ENCODE peak calls at places on chromosome 13, in six cellular contexts. One of them, this sample, is unnamed.

GRCh38 chr13:43831088-43831487 is 44.3 kb upstream of the ENOX1 start:
- DNase-seq in A549: no peak
- DNase-seq in HepG2: no peak
- DNase-seq in K562: no peak
- DNase-seq in SK-N-SH: no peak
- DNase-seq in GM12878: no peak
- DNase-seq in this sample: peak; percentile 61

GRCh38 chr13:106357198-106357597 is 178.3 kb downstream of the EFNB2 start:
- DNase-seq in HepG2: no peak
- DNase-seq in A549: no peak
- DNase-seq in K562: no peak
- DNase-seq in GM12878: no peak
- DNase-seq in SK-N-SH: no peak
- DNase-seq in this sample: peak; percentile 23

GRCh38 chr13:99007414-99007986 is 29.6 kb upstream of the DOCK9 start:
- DNase-seq in SK-N-SH: no peak
- DNase-seq in A549: no peak
- DNase-seq in GM12878: no peak
- DNase-seq in HepG2: no peak
- DNase-seq in K562: no peak
- DNase-seq in this sample: no peak

GRCh38 chr13:105969761-105970160 is 565.7 kb downstream of the EFNB2 start:
- DNase-seq in A549: no peak
- DNase-seq in HepG2: no peak
- DNase-seq in K562: no peak
- DNase-seq in SK-N-SH: no peak
- DNase-seq in GM12878: no peak
- DNase-seq in this sample: no peak

GRCh38 chr13:76225815-76226489 is 589.8 kb downstream of the LMO7 start:
- DNase-seq in A549: no peak
- DNase-seq in GM12878: no peak
- DNase-seq in K562: no peak
- DNase-seq in SK-N-SH: no peak
- DNase-seq in HepG2: no peak
- DNase-seq in this sample: peak; percentile 90

GRCh38 chr13:75318138-75318833 is 163.7 kb downstream of the TBC1D4 start:
- DNase-seq in GM12878: no peak
- DNase-seq in K562: no peak
- DNase-seq in SK-N-SH: no peak
- DNase-seq in A549: no peak
- DNase-seq in HepG2: no peak
- DNase-seq in this sample: no peak

GRCh38 chr13:46182491-46182877 is 507 bp upstream of the LCP1 start:
- DNase-seq in GM12878: no peak
- DNase-seq in SK-N-SH: no peak
- DNase-seq in K562: no peak
- DNase-seq in A549: no peak
- DNase-seq in HepG2: no peak
- DNase-seq in this sample: no peak

GRCh38 chr13:32124743-32125142 is 93.2 kb downstream of the FRY start:
- DNase-seq in A549: no peak
- DNase-seq in GM12878: no peak
- DNase-seq in K562: no peak
- DNase-seq in SK-N-SH: no peak
- DNase-seq in HepG2: no peak
- DNase-seq in this sample: no peak

GRCh38 chr13:38883783-38884182 is 106.8 kb downstream of the STOML3 start:
- DNase-seq in A549: no peak
- DNase-seq in HepG2: no peak
- DNase-seq in SK-N-SH: no peak
- DNase-seq in GM12878: no peak
- DNase-seq in K562: no peak
- DNase-seq in this sample: no peak

GRCh38 chr13:37914781-37915391 is 45.3 kb upstream of the TRPC4 start:
- DNase-seq in K562: no peak
- DNase-seq in HepG2: no peak
- DNase-seq in GM12878: no peak
- DNase-seq in A549: no peak
- DNase-seq in SK-N-SH: no peak
- DNase-seq in this sample: peak; percentile 11

GRCh38 chr13:68551701-68552522 is 1321.8 kb upstream of the PCDH9 start:
- DNase-seq in A549: no peak
- DNase-seq in HepG2: no peak
- DNase-seq in GM12878: no peak
- DNase-seq in K562: no peak
- DNase-seq in SK-N-SH: no peak
- DNase-seq in this sample: no peak

GRCh38 chr13:95243207-95243606 is 58.0 kb downstream of the ABCC4 start:
- DNase-seq in K562: peak; percentile 71
- DNase-seq in SK-N-SH: no peak
- DNase-seq in A549: no peak
- DNase-seq in GM12878: no peak
- DNase-seq in HepG2: no peak
- DNase-seq in this sample: no peak

GRCh38 chr13:112445411-112446271 is 69.5 kb downstream of the SPACA7 start:
- DNase-seq in A549: no peak
- DNase-seq in SK-N-SH: peak; percentile 47
- DNase-seq in HepG2: no peak
- DNase-seq in GM12878: no peak
- DNase-seq in K562: no peak
- DNase-seq in this sample: no peak

GRCh38 chr13:52784591-52785340 is 45.1 kb upstream of the CNMD start:
- DNase-seq in SK-N-SH: no peak
- DNase-seq in HepG2: no peak
- DNase-seq in A549: no peak
- DNase-seq in GM12878: no peak
- DNase-seq in K562: no peak
- DNase-seq in this sample: no peak

GRCh38 chr13:88601949-88602348 is 930.8 kb downstream of the SLITRK5 start:
- DNase-seq in SK-N-SH: no peak
- DNase-seq in GM12878: no peak
- DNase-seq in K562: no peak
- DNase-seq in HepG2: no peak
- DNase-seq in A549: no peak
- DNase-seq in this sample: no peak

GRCh38 chr13:77859450-77859849 is 59.2 kb downstream of the EDNRB start:
- DNase-seq in SK-N-SH: no peak
- DNase-seq in GM12878: no peak
- DNase-seq in A549: no peak
- DNase-seq in HepG2: no peak
- DNase-seq in K562: no peak
- DNase-seq in this sample: peak; percentile 82

GRCh38 chr13:39942901-39943273 is 287.4 kb downstream of the COG6 start:
- DNase-seq in HepG2: peak; percentile 66
- DNase-seq in SK-N-SH: peak; percentile 63
- DNase-seq in A549: peak; percentile 58
- DNase-seq in K562: peak; percentile 58
- DNase-seq in GM12878: peak; percentile 50
- DNase-seq in this sample: peak; percentile 57

GRCh38 chr13:70339738-70340137 is 231.5 kb upstream of the KLHL1 start:
- DNase-seq in K562: no peak
- DNase-seq in A549: no peak
- DNase-seq in GM12878: no peak
- DNase-seq in SK-N-SH: no peak
- DNase-seq in HepG2: peak; percentile 21
- DNase-seq in this sample: no peak

GRCh38 chr13:113639661-113640262 is 18.2 kb downstream of the ATP4B start:
- DNase-seq in SK-N-SH: peak; percentile 85
- DNase-seq in GM12878: no peak
- DNase-seq in K562: no peak
- DNase-seq in HepG2: no peak
- DNase-seq in A549: no peak
- DNase-seq in this sample: no peak

GRCh38 chr13:110340812-110341444 is 33.8 kb downstream of the COL4A2 start:
- DNase-seq in HepG2: no peak
- DNase-seq in K562: no peak
- DNase-seq in A549: no peak
- DNase-seq in GM12878: no peak
- DNase-seq in SK-N-SH: no peak
- DNase-seq in this sample: peak; percentile 93

DNA sequence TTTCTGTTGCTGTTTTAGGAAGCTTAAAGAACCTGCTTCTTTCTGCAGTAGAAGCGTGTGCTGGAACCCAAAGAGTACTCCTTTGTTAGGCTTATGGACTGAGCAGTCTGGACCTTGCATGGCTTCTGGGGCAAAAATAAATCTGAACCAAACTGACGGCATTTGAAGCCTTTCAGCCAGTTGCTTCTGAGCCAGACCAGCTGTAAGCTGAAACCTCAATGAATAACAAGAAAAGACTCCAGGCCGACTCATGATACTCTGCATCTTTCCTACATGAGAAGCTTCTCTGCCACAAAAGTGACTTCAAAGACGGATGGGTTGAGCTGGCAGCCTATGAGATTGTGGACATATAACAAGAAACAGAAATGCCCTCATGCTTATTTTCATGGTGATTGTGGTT is 103.1 kb downstream of the TNFRSF19 start:
- DNase-seq in HepG2: no peak
- DNase-seq in A549: no peak
- DNase-seq in GM12878: no peak
- DNase-seq in SK-N-SH: no peak
- DNase-seq in K562: no peak
- DNase-seq in this sample: peak; percentile 99
- TF ChIP-seq SMC3 in HepG2: no peak
- TF ChIP-seq SMC3 in A549: no peak
- TF ChIP-seq SMC3 in GM12878: no peak
- TF ChIP-seq SMC3 in SK-N-SH: no peak
- TF ChIP-seq SMC3 in K562: no peak
- TF ChIP-seq SMC3 in this sample: peak; percentile 22

DNA sequence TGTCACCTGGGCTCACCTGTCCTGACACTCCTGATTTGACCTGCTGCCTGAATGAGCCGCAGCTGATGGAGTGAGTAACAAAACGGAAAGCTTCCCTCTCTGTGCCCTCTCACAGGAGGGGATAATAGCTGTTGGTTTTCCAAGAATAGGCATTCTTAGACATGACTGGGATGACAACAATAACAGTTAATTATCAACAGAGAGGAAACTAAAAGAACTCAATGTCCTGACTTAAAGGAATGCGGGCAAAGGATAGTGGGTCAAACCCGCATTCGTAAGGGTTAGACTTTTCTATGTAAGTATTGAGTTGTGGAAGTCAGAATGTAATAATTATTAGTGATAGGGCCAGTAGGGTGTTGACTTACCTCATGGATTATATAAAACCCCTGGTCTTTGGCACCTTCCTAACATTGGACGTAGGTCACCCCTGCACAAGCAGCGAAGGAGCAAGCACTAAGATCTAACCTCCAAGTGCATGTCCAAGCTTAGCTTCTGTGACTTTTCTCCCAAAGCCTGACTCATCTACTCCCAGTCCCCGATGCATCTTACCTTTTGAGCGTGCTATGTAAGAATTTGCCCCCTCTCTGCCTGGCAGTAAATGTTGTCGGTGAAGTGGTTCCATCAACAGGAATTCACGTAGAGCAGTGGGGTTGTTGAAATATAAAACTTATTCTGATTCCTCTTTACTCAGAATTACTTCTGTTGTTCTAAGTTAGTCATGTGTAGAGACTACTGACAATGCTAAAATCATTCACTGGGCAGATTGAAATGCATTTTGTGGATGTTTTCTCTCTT is 442.3 kb downstream of the FGF9 start:
- DNase-seq in A549: no peak
- DNase-seq in HepG2: no peak
- DNase-seq in SK-N-SH: no peak
- DNase-seq in K562: no peak
- DNase-seq in GM12878: no peak
- DNase-seq in this sample: no peak
- TF ChIP-seq SMC3 in A549: no peak
- TF ChIP-seq SMC3 in HepG2: no peak
- TF ChIP-seq SMC3 in SK-N-SH: no peak
- TF ChIP-seq SMC3 in K562: no peak
- TF ChIP-seq SMC3 in GM12878: no peak
- TF ChIP-seq SMC3 in this sample: no peak

DNA sequence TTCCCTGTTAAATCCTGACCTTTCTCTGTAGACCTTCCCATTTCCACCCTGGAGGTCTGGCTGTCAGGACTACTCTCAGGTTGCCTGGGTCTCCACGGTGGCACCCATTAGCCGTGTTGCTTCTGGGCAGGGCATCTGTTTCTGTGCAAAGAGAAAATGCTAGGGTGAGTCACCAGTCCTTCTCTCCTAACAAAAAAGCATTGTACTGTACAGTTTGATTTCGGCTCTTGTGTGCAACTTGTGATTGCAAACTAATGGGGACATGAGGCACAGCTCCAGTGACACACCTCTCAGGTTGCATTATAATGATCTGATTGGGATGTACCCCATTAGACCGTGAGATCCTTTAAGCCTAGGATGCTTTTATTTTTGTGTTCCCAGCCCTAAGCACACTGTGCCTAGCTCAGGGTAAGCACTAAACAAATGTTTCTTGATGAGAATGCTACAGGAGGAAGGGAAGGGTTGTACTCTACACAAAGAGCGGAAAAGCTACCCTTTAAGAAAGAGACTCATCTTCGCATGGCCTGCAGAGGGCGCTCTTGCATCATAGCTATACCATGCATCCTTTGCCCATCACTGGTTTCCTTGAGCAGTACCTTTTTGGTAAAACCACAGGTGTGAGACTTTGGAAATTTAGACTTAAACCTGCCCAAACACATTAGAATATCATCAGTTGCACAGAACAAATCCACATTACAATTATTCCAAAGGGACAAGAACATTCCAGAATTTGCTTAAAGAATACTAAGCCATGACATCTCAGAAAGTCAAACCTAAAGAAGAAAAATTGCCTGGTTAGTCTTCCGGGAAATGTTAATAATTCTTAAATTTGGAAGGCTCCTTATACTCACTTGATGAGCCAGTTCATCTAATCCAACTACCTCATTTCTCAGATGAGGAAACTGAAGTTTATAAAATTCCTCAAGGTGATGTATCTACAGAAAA is 20.3 kb upstream of the TRIM13 start:
- DNase-seq in HepG2: peak; percentile 65
- DNase-seq in GM12878: peak; percentile 55
- DNase-seq in SK-N-SH: peak; percentile 66
- DNase-seq in A549: peak; percentile 41
- DNase-seq in K562: peak; percentile 60
- DNase-seq in this sample: peak; percentile 70
- TF ChIP-seq SMC3 in HepG2: peak; percentile 83
- TF ChIP-seq SMC3 in GM12878: peak; percentile 95
- TF ChIP-seq SMC3 in SK-N-SH: peak; percentile 83
- TF ChIP-seq SMC3 in A549: peak; percentile 65
- TF ChIP-seq SMC3 in K562: peak; percentile 64
- TF ChIP-seq SMC3 in this sample: peak; percentile 85

GRCh38 chr13:33184131-33184485 is 101.4 kb downstream of the STARD13 start:
- DNase-seq in SK-N-SH: no peak
- DNase-seq in GM12878: no peak
- DNase-seq in K562: no peak
- DNase-seq in A549: no peak
- DNase-seq in HepG2: no peak
- DNase-seq in this sample: no peak

GRCh38 chr13:33185853-33186252 is 99.7 kb downstream of the STARD13 start:
- DNase-seq in SK-N-SH: no peak
- DNase-seq in HepG2: no peak
- DNase-seq in K562: no peak
- DNase-seq in GM12878: no peak
- DNase-seq in A549: no peak
- DNase-seq in this sample: no peak

GRCh38 chr13:33182729-33183128 is 102.8 kb downstream of the STARD13 start:
- DNase-seq in A549: no peak
- DNase-seq in HepG2: no peak
- DNase-seq in K562: no peak
- DNase-seq in GM12878: no peak
- DNase-seq in SK-N-SH: no peak
- DNase-seq in this sample: no peak

GRCh38 chr13:33184530-33184929 is 101.0 kb downstream of the STARD13 start:
- DNase-seq in SK-N-SH: no peak
- DNase-seq in GM12878: no peak
- DNase-seq in A549: no peak
- DNase-seq in HepG2: no peak
- DNase-seq in K562: no peak
- DNase-seq in this sample: no peak

GRCh38 chr13:33183431-33184130 is 102.0 kb downstream of the STARD13 start:
- DNase-seq in HepG2: no peak
- DNase-seq in K562: no peak
- DNase-seq in SK-N-SH: no peak
- DNase-seq in A549: no peak
- DNase-seq in GM12878: no peak
- DNase-seq in this sample: peak; percentile 77
- TF ChIP-seq SMC3 in HepG2: no peak
- TF ChIP-seq SMC3 in K562: no peak
- TF ChIP-seq SMC3 in SK-N-SH: no peak
- TF ChIP-seq SMC3 in A549: no peak
- TF ChIP-seq SMC3 in GM12878: no peak
- TF ChIP-seq SMC3 in this sample: no peak

This sample was measured in IMR-90.